ENCODE peak calls at places on chromosomes 7 and 10, in eight cellular contexts. Y, I, S, V, A, F, R and X are unnamed samples.

GRCh38 chr7:2950578-2950977 is 93.1 kb downstream of the CARD11 start:
- DNase-seq in A (no peak), R (no peak), I (no peak), Y (no peak), V (no peak), S (no peak), F (no peak), X (no peak)

GRCh38 chr7:102005933-102006332 is 188.5 kb downstream of the CUX1 start:
- DNase-seq in A (no peak), R (no peak), I (no peak), S (no peak), V (no peak), Y (no peak), F (no peak), X (no peak)

GRCh38 chr10:5511885-5512280 is 12.5 kb upstream of the CALML5 start:
- DNase-seq in A (no peak), V (no peak), I (no peak), R (no peak), Y (no peak), F (no peak), S (no peak), X (no peak)

GRCh38 chr7:30926323-30926722 is 14.7 kb downstream of the AQP1 start:
- DNase-seq in I (no peak), V (no peak), F (no peak), S (no peak), Y (no peak), R (no peak), A (peak; percentile 15), X (no peak)

GRCh38 chr7:55550010-55550409 is 22.3 kb downstream of the VOPP1 start:
- DNase-seq in A (peak; percentile 89), V (no peak), R (no peak), I (no peak), Y (no peak), S (no peak), F (no peak), X (no peak)

GRCh38 chr10:86711957-86712708 is 43.8 kb downstream of the LDB3 start:
- DNase-seq in R (peak; percentile 22), Y (no peak), F (peak; percentile 21), S (peak; percentile 57), I (no peak), V (peak; percentile 36), A (no peak), X (peak; percentile 47)

GRCh38 chr10:72847681-72848080 is 45.9 kb upstream of the OIT3 start:
- DNase-seq in S (no peak), Y (no peak), F (peak; percentile 34), V (no peak), A (no peak), R (no peak), I (no peak), X (no peak)

GRCh38 chr10:116748041-116748440 is 5.7 kb upstream of the HSPA12A start:
- DNase-seq in Y (no peak), F (peak; percentile 69), I (no peak), V (peak; percentile 56), A (peak; percentile 38), S (no peak), R (peak; percentile 58), X (no peak)

GRCh38 chr10:112959207-112959838 is 9.3 kb downstream of the TCF7L2 start:
- DNase-seq in I (peak; percentile 52), S (no peak), F (peak; percentile 75), R (peak; percentile 42), A (no peak), Y (no peak), V (no peak), X (no peak)

GRCh38 chr7:149304006-149304405 is 42.0 kb downstream of the ZNF783 start:
- DNase-seq in I (no peak), R (no peak), S (no peak), Y (no peak), A (no peak), V (no peak), F (no peak), X (no peak)

GRCh38 chr10:28188520-28188919 is 114.3 kb downstream of the MPP7 start:
- DNase-seq in S (no peak), A (no peak), Y (no peak), I (no peak), V (no peak), F (no peak), R (no peak), X (no peak)

GRCh38 chr7:30908681-30909080 is 3.0 kb upstream of the AQP1 start:
- DNase-seq in V (no peak), A (no peak), S (no peak), R (no peak), F (no peak), I (no peak), Y (peak; percentile 41), X (no peak)

GRCh38 chr10:61792921-61793320 is 108.6 kb upstream of the ARID5B start:
- DNase-seq in F (no peak), I (no peak), V (no peak), A (no peak), Y (no peak), S (no peak), R (peak; percentile 5), X (no peak)

GRCh38 chr10:3091346-3091787 is 24.0 kb downstream of the PFKP start:
- DNase-seq in I (peak; percentile 64), V (peak; percentile 92), F (peak; percentile 94), A (no peak), R (peak; percentile 94), S (no peak), Y (no peak), X (no peak)

GRCh38 chr7:106102387-106102966 is 9.6 kb downstream of the SYPL1 start:
- DNase-seq in R (no peak), A (no peak), F (no peak), V (no peak), I (no peak), Y (no peak), S (no peak), X (no peak)

GRCh38 chr7:97200043-97200442 is 82.5 kb downstream of the SDHAF3 start:
- DNase-seq in I (no peak), F (no peak), S (no peak), Y (no peak), R (no peak), A (no peak), V (no peak), X (no peak)

GRCh38 chr10:121678631-121679174 is 80.5 kb upstream of the FGFR2 start:
- DNase-seq in A (no peak), R (no peak), V (no peak), Y (no peak), S (no peak), F (no peak), I (no peak), X (no peak)

GRCh38 chr7:101538596-101539459 is 90.3 kb downstream of the MYL10 start:
- DNase-seq in Y (peak; percentile 74), S (peak; percentile 83), I (no peak), A (peak; percentile 60), V (peak; percentile 66), F (peak; percentile 24), R (no peak), X (peak; percentile 81)

GRCh38 chr7:5497158-5498103 is 73.8 kb upstream of the TNRC18 start:
- DNase-seq in V (no peak), F (no peak), Y (peak; percentile 73), S (no peak), I (no peak), R (no peak), A (no peak), X (no peak)

GRCh38 chr10:8369666-8370065 is 315.2 kb downstream of the GATA3 start:
- DNase-seq in V (no peak), Y (no peak), R (peak; percentile 83), I (no peak), F (no peak), A (no peak), S (no peak), X (no peak)

GRCh38 chr7:17301491-17302101 is 3.1 kb downstream of the AHR start:
- DNase-seq in I (no peak), S (peak; percentile 20), Y (peak; percentile 64), A (peak; percentile 67), F (peak; percentile 60), V (peak; percentile 72), R (no peak), X (peak; percentile 39)

GRCh38 chr7:17305387-17306171 is 7.1 kb downstream of the AHR start:
- DNase-seq in I (no peak), A (no peak), V (no peak), Y (no peak), R (no peak), S (no peak), F (no peak), X (no peak)

GRCh38 chr7:17300012-17300411 is 1.6 kb downstream of the AHR start:
- DNase-seq in F (no peak), I (no peak), V (no peak), Y (no peak), A (no peak), S (no peak), R (no peak), X (no peak)

GRCh38 chr7:17304926-17305325 is 6.5 kb downstream of the AHR start:
- DNase-seq in F (peak; percentile 94), R (peak; percentile 82), V (peak; percentile 86), A (no peak), Y (no peak), I (peak; percentile 80), S (no peak), X (no peak)

DNA sequence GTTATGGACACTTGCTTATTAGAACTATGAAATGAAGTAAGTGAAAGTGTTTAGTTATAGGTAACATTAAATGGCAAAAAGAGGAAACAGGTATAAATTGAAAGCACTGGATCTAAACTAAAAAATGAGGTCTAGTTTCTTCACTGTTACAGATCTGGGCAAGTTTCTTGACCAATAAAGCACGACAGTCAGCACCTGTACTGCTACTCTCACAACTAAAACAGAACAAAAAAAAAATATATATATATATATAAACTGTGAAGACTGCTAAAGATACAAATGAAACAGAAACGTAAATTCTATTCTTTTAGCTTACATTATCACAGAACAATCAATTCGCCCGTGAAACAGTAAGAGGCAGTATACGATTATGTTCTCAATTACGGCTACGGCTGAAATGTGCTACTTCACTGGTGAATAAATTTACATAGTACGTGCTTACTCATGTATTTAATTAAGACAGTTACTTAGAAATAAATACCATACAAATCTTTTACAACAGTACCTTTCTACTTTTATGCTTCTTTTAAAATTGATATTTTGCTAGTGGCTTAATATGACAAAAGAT is 4.2 kb downstream of the AHR start:
- DNase-seq in V (peak; percentile 65), A (no peak), Y (no peak), F (peak; percentile 83), S (no peak), I (no peak), R (no peak), X (no peak)
- TF ChIP-seq CTCF in V (peak; percentile 23), A (no peak), Y (peak; percentile 7), F (peak; percentile 55), S (no peak), I (peak; percentile 47), R (no peak), X (no peak)

GRCh38 chr7:128853691-128854298 is 8.9 kb upstream of the ATP6V1F start:
- DNase-seq in R (no peak), S (no peak), I (no peak), A (no peak), Y (no peak), F (no peak), V (no peak), X (no peak)
- TF ChIP-seq CTCF in R (no peak), S (no peak), I (no peak), A (no peak), Y (no peak), F (no peak), V (no peak), X (no peak)

GRCh38 chr7:1121886-1122831 is 34.2 kb downstream of the GPER1 start:
- DNase-seq in I (no peak), Y (no peak), R (no peak), S (peak; percentile 33), V (no peak), A (no peak), F (no peak), X (no peak)
- TF ChIP-seq CTCF in I (no peak), Y (no peak), R (no peak), S (no peak), V (no peak), A (no peak), F (no peak), X (no peak)

GRCh38 chr7:82444220-82445049 is 858 bp upstream of the CACNA2D1 start:
- DNase-seq in S (peak; percentile 25), I (no peak), R (no peak), Y (peak; percentile 28), V (no peak), F (no peak), A (peak; percentile 21), X (peak; percentile 2)
- TF ChIP-seq CTCF in S (no peak), I (peak; percentile 28), R (no peak), Y (no peak), V (no peak), F (no peak), A (no peak), X (peak; percentile 3)